ENCODE peak calls at places on chromosomes 3 and 15, in five cellular contexts. O is body of pancreas, P is cardiac muscle cell, L is colonic mucosa, V is ovary. I is an unnamed sample.

GRCh38 chr15:58555168-58556027 is 123.6 kb downstream of the LIPC start:
- DNase-seq in O (no peak), P (peak; percentile 23), L (no peak), V (no peak), I (no peak)

GRCh38 chr3:150106752-150107428 is 136.2 kb upstream of the PFN2 start:
- DNase-seq in O (no peak), P (no peak), L (no peak), V (no peak), I (no peak)

GRCh38 chr3:73401616-73402265 is 223.0 kb downstream of the PDZRN3 start:
- DNase-seq in O (no peak), P (peak; percentile 79), L (peak; percentile 60), V (peak; percentile 69), I (peak; percentile 35)

GRCh38 chr3:64935995-64936394 is 248.2 kb upstream of the ADAMTS9 start:
- DNase-seq in O (no peak), P (no peak), L (no peak), V (no peak), I (no peak)

GRCh38 chr3:5275529-5275928 is 88.0 kb downstream of the EDEM1 start:
- DNase-seq in O (no peak), P (no peak), L (no peak), V (no peak), I (no peak)

GRCh38 chr3:194046995-194047681 is 88.8 kb upstream of the HES1 start:
- DNase-seq in O (peak; percentile 78), P (peak; percentile 47), L (peak; percentile 78), V (no peak), I (peak; percentile 78)

GRCh38 chr3:19898725-19899124 is 35.3 kb downstream of the EFHB start:
- DNase-seq in O (no peak), P (no peak), L (no peak), V (no peak), I (no peak)

GRCh38 chr3:157086053-157086761 is 73.7 kb downstream of the CCNL1 start:
- DNase-seq in O (peak; percentile 33), P (no peak), L (no peak), V (no peak), I (peak; percentile 71)

GRCh38 chr15:76336254-76337046 is at the start of gene ISL2:
- DNase-seq in O (peak; percentile 32), P (peak; percentile 53), L (peak; percentile 78), V (no peak), I (no peak)

GRCh38 chr15:74768771-74769342 is 13.0 kb upstream of the CSK start:
- DNase-seq in O (peak; percentile 67), P (peak; percentile 79), L (peak; percentile 54), V (peak; percentile 67), I (peak; percentile 68)

GRCh38 chr3:127535106-127535785 is 55.3 kb downstream of the TPRA1 start:
- DNase-seq in O (no peak), P (no peak), L (no peak), V (no peak), I (no peak)

GRCh38 chr3:193134895-193135294 is 106.1 kb upstream of the PLAAT1 start:
- DNase-seq in O (no peak), P (no peak), L (no peak), V (no peak), I (no peak)

GRCh38 chr3:48238506-48239085 is 2.3 kb upstream of the ZNF589 start:
- DNase-seq in O (no peak), P (no peak), L (no peak), V (no peak), I (no peak)

GRCh38 chr3:32817195-32817560 is 619 bp upstream of the TRIM71 start:
- DNase-seq in O (no peak), P (peak; percentile 69), L (no peak), V (no peak), I (no peak)

GRCh38 chr15:96328101-96328958 is 2.2 kb upstream of the NR2F2 start:
- DNase-seq in O (no peak), P (no peak), L (no peak), V (no peak), I (no peak)

GRCh38 chr3:172824229-172824628 is 73.7 kb downstream of the ECT2 start:
- DNase-seq in O (no peak), P (no peak), L (no peak), V (no peak), I (no peak)

GRCh38 chr3:129609591-129610169 is 3.2 kb upstream of the PLXND1 start:
- DNase-seq in O (no peak), P (no peak), L (no peak), V (no peak), I (no peak)
- H3K9me3 ChIP-seq in O (no peaks in the 10 kb centered on the region), P (no peaks in the 10 kb centered on the region), L (no peaks in the 10 kb centered on the region), V (no peaks in the 10 kb centered on the region), I (no peaks in the 10 kb centered on the region)

DNA sequence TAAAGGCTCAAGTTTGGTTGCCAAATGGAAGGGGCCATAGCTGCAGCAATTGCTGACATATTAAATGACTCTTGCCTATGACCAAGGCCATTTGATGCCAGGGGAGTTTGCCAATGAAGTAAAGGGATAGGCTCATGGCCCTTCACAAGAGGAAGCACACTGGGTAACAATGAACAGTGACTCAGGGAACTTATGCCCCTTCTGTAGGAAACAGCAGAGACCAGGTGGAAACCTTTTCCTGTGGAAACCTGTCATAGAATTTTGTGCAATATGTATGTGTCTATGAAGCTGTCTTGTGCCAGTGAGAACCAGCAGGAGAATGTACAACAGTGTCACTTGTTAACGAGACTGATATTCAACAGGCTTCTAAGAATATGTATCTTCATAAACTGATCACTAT is 25.4 kb upstream of the AVEN start:
- DNase-seq in O (no peak), P (no peak), L (no peak), V (no peak), I (no peak)
- TF ChIP-seq CTCF in O (no peak), P (no peak), L (no peak), V (no peak), I (no peak)

DNA sequence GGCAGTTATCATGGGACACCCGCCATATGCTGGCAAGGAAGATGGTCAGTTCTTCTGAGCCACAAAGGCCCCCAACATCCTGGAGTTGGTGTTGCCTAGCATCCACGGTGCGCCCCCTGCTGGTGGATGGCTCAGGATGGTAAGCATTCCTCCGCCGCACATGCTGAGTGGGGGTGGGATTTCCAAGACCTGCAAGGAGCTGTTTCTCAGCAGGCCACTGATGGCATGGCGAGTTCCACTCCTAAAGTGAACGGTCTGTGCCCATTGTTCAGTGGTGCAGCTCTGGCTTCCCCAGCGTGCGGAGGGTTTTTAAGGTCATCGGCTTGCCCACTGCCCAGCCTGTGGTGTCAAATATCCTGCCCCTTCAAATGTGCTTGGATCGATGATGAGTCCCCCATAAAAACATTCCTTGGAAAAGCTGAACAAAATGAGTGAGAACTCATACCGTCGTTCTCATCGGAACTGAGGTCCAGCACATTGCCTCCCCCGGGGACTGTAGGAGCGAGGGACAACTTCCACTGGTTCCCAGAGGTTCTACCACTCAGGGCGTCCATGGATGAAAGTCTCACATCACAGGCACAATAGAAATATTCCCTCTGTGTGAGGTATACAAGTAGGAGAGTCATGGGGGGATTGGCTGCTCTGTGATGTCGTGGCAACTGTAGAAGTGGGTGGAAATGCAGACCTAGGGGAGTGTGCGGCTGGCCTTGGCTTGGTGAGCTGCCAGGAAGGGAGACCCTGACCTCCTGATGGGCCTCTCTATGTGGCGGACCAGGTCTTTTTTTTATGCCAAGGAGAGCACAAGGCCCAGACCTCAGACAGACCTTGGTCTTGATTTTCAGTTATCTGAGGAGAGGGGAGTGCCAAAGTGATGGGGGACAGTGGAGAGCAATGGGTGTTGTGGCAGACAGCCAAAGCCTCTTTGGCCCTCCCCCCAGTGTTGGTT is 102.0 kb downstream of the SNRPN start:
- DNase-seq in O (no peak), P (no peak), L (peak; percentile 6), V (no peak), I (no peak)
- H3K9me3 ChIP-seq in O (no peaks in the 10 kb centered on the region), P (peaks cover 14% of the 10 kb centered on the region), L (peaks cover 14% of the 10 kb centered on the region), V (peaks cover 100% of the 10 kb centered on the region), I (peaks cover 100% of the 10 kb centered on the region)

DNA sequence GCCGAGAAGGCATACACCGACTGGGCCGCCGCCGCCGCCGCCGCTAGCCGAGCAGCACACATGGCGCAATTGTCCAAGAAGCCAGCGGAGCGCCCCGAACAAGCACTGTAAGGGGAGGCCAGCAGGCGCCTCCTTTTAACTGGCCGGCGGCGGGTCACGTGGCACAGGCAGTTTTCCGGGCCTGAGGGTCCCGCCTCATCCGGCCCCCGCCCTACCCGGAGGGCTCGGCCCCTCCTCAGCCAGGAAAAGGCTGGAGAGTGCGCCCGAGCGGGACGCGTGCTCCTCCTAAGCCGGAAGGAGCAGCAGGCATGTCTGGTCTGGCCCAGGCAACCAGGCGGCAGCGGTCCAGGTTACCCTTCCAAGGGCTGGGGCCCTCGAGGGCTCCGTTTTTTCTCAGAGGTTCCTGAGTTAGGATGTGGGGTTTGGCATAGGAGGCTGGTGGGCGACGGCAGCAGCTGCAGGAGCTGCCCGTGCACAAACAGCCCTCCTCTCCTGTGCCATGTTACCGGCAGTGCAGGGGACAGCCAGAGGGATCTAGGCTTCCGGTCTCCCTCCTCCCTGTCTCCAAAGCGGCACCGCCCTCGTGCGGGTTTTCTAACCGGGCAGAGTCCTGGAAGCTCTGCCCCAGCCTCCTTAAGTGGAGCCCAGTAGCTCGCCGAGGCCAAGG is at the start of gene GPX1:
- DNase-seq in O (peak; percentile 89), P (peak; percentile 97), L (peak; percentile 97), V (peak; percentile 94), I (peak; percentile 96)
- TF ChIP-seq CTCF in O (no peak), P (no peak), L (no peak), V (no peak), I (no peak)

GRCh38 chr15:19973718-19974117 is 567.9 kb downstream of the GOLGA6L6 start:
- DNase-seq in O (no peak), P (no peak), L (no peak), V (no peak), I (no peak)
- H3K9me3 ChIP-seq in O (no peaks in the 10 kb centered on the region), P (peaks cover 6% of the 10 kb centered on the region), L (no peaks in the 10 kb centered on the region), V (no peaks in the 10 kb centered on the region), I (no peaks in the 10 kb centered on the region)

GRCh38 chr3:159654183-159655134 is 334.2 kb upstream of the IL12A start:
- DNase-seq in O (no peak), P (peak; percentile 63), L (no peak), V (no peak), I (no peak)
- TF ChIP-seq CTCF in O (no peak), P (no peak), L (no peak), V (no peak), I (no peak)

GRCh38 chr15:87578776-87579175 is 677.8 kb downstream of the NTRK3 start:
- DNase-seq in O (no peak), P (no peak), L (no peak), V (no peak), I (no peak)
- H3K9me3 ChIP-seq in O (no peaks in the 10 kb centered on the region), P (no peaks in the 10 kb centered on the region), L (no peaks in the 10 kb centered on the region), V (no peaks in the 10 kb centered on the region), I (no peaks in the 10 kb centered on the region)

GRCh38 chr15:23422946-23423708 is 23.9 kb downstream of the GOLGA6L2 start:
- DNase-seq in O (no peak), P (no peak), L (no peak), V (no peak), I (peak; percentile 30)
- TF ChIP-seq CTCF in O (no peak), P (no peak), L (no peak), V (no peak), I (no peak)

GRCh38 chr3:196754215-196754937 is 14.7 kb downstream of the PAK2 start:
- DNase-seq in O (no peak), P (no peak), L (peak; percentile 63), V (no peak), I (no peak)
- H3K9me3 ChIP-seq in O (no peaks in the 10 kb centered on the region), P (no peaks in the 10 kb centered on the region), L (no peaks in the 10 kb centered on the region), V (no peaks in the 10 kb centered on the region), I (peaks cover 6% of the 10 kb centered on the region)

I was measured in heart left ventricle.